ENCODE peak calls at places on chromosome 17, in five cellular contexts. D, A, B, I and R are unnamed samples.

GRCh38 chr17:41504126-41504977 is 1.1 kb downstream of the KRT13 start:
- DNase-seq in B (no peak), I (no peak), D (no peak), A (no peak), R (no peak)

GRCh38 chr17:48441231-48441711 is 11.3 kb upstream of the SKAP1 start:
- DNase-seq in B (no peak), D (no peak), I (peak), A (no peak), R (no peak)

GRCh38 chr17:68197091-68197996 is 50.5 kb upstream of the AMZ2 start:
- DNase-seq in A (no peak), I (no peak), B (no peak), D (no peak), R (peak)

GRCh38 chr17:56112086-56112485 is 41.2 kb upstream of the ANKFN1 start:
- DNase-seq in A (no peak), I (no peak), D (no peak), B (no peak), R (no peak)

GRCh38 chr17:49061524-49061943 is 64.3 kb downstream of the IGF2BP1 start:
- DNase-seq in A (no peak), I (no peak), B (no peak), D (no peak), R (no peak)

GRCh38 chr17:40511136-40511535 is 9.7 kb upstream of the TNS4 start:
- DNase-seq in D (no peak), I (no peak), A (no peak), B (no peak), R (no peak)

GRCh38 chr17:34598161-34598776 is 18.9 kb downstream of the TMEM132E start:
- DNase-seq in I (no peak), A (no peak), B (no peak), D (no peak), R (no peak)

GRCh38 chr17:66957343-66957742 is 7.2 kb upstream of the CACNG4 start:
- DNase-seq in I (no peak), B (no peak), A (no peak), D (no peak), R (no peak)

GRCh38 chr17:3033741-3034577 is 29.4 kb downstream of the OR1D5 start:
- DNase-seq in B (peak), D (no peak), A (no peak), I (no peak), R (no peak)

GRCh38 chr17:19470529-19471261 is 59.7 kb downstream of the RNF112 start:
- DNase-seq in D (peak), I (no peak), A (peak), B (peak), R (no peak)

GRCh38 chr17:32265192-32265895 is at the start of gene RHBDL3:
- DNase-seq in B (no peak), D (peak), A (no peak), I (no peak), R (peak)

GRCh38 chr17:65312718-65313382 is 175.7 kb downstream of the RGS9 start:
- DNase-seq in A (no peak), I (no peak), D (no peak), B (no peak), R (no peak)

GRCh38 chr17:18217412-18218015 is 7.9 kb upstream of the LLGL1 start:
- DNase-seq in I (peak), D (peak), B (peak), A (peak), R (peak)

GRCh38 chr17:34715504-34715903 is 136.1 kb downstream of the TMEM132E start:
- DNase-seq in I (no peak), A (no peak), D (no peak), B (no peak), R (no peak)

DNA sequence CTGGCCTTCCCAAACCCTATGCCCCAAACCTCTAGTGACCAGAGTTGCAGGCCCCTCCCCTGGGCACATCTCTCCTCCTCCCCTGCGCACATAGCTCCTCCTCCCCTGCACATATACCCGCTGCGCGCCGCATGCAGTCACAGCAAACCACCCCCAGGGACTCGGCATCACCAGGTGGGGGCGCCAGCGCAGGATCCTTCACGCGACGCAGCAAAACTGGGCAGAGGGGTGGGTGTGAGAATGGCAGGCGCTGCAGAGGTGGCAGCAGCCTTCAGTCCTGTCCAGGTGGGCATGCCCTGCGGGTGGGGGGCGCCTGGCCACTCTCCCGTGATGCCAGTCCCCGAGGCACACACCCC is 5.6 kb downstream of the CORO6 start:
- DNase-seq in D (peak), I (peak), A (peak), B (peak), R (peak)
- H3K27ac ChIP-seq in D (peak), I (no peak), A (peak), B (no peak), R (peak)

DNA sequence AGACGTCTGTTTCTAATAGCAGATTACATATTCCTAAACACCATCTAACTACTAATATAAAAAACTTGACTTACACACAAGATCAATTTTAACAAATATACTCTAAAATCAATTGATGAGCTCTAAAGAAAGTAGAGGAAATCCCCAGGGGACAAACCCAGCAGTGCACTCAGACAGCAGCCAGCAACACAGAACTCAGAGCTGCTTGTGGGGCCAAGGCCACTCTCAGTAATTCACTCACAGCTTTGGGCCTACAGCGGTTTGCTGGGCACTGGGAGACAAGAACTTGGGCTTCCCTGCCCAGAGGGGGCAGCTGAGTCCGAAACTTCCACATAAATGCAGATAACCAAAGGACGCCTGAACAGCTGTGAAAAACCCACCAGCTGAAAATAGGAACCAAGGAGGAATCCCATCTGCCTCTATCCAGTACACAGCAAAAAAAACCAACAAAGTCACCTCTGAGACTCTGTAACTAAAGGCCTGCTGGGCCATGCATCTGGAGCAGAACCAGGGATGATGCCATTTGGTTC is 21.4 kb downstream of the NPLOC4 start:
- DNase-seq in I (no peak), B (no peak), A (no peak), D (no peak), R (no peak)
- H3K27ac ChIP-seq in I (no peak), B (no peak), A (no peak), D (peak), R (no peak)

DNA sequence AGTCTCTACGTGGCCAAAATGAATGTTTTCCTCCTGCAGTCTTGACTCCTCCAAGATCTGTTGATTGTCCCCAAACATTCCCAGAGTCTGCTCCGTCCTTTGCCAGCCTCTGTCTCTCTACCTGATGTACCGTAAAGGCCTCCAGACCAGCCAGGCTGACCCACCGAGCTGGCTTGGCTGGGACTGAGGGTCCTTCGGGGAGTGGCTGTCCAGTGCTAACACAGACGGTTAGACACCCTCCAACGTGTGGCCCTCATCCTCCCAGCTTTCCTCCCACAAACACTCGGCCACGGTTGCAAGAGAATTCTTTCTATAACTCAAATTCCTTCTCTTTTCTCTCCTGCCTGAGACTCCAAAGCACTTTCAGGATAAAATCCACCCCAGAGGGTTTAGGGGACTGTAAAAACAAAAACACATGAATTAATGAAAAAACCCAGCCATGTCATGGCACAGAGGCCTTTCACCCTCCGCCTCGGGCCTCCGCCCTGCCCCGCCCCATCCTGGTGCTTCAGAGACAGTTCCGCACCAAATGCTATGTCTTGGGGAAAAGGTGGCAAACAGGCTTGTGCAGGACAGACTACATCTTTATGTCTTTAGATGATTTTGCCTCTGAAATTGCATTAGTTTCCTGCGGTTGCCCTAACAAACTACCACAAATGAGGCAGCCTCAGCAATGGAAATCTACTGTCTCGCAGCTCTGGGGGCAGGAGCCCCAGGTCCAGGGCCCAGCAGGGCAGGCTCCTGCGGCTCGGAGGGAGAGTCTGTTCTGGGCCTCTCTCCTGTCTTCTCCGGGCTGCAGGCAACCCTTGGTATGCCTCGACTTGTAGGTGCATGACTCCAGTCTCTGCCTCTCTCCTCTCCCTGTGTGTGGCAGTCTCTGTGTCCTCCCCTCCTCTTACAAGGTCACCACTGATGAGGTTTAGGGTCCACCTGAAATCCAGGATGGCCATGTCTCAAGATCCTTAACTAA is 72.5 kb upstream of the CBX4 start:
- DNase-seq in B (no peak), D (no peak), A (no peak), I (no peak), R (no peak)
- H3K27ac ChIP-seq in B (no peak), D (no peak), A (no peak), I (no peak), R (no peak)

DNA sequence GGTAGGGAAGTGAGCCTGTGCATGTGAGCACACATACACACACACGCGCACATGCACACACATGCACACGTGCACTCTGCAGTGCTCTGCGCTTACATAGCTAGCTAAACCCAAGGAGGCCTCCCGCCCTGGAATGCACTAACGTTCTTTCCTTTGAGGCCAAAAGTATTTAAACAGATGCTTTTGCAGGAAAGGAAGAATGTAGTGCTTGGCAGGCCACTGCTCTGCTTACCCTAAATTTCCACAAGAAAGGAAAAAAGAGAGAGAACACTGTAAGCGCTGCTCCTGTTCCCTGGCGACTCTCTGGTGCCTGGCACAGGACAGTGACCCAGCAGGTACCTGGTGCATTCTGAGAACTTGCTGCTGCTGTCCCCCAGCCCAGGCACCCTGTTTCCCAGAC is 31.3 kb upstream of the MRPS23 start:
- DNase-seq in B (no peak), I (no peak), D (peak), A (no peak), R (no peak)
- H3K27ac ChIP-seq in B (peak), I (no peak), D (peak), A (peak), R (peak)

DNA sequence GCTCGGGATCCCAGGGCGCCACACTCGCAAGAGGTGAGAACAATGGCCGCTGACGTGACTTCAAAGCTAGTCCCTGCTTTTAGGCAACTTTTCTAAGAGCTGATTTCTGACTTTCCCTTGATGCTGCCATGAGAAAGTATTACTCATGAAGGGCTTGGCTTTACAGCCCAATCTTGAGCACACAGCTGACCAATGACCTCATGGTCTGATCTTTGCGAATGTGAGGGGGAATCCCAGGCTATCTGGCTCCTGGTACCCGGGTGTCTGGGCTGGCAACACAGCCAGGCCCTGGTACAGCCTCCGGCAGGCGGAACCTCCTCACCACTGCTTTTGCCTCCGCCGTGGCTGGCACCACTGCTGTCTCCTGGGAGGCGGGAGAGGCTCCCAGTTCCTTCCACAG is 17.5 kb downstream of the NDUFAF8 start:
- DNase-seq in A (no peak), I (no peak), B (no peak), D (peak), R (peak)
- H3K27ac ChIP-seq in A (no peak), I (no peak), B (no peak), D (peak), R (no peak)

GRCh38 chr17:75729351-75729750 is 8.1 kb downstream of the ITGB4 start:
- DNase-seq in B (no peak), I (no peak), D (no peak), A (no peak), R (no peak)
- H3K27ac ChIP-seq in B (no peak), I (no peak), D (no peak), A (no peak), R (no peak)

GRCh38 chr17:51259574-51260236 is at the start of gene MBTD1:
- DNase-seq in I (peak), B (peak), A (peak), D (peak), R (peak)
- H3K27ac ChIP-seq in I (peak), B (peak), A (peak), D (peak), R (peak)